ENCODE peak calls at places on chromosome 6, in nine cellular contexts. Q is foreskin fibroblast; M is H1; W is MCF 10A; V is CD4-positive, alpha-beta T cell; A is PC-3; X is AG04450; L is Calu3; U is MM.1S. D is an unnamed sample.

GRCh38 chr6:105594821-105595220 is 191.9 kb upstream of the PREP start:
- DNase-seq in Q (no peak), M (no peak), W (no peak), V (no peak), A (peak; percentile 53), X (no peak), L (no peak), U (no peak), D (no peak)

GRCh38 chr6:44072959-44073611 is 54.2 kb downstream of the MRPL14 start:
- DNase-seq in Q (peak; percentile 85), M (peak; percentile 84), W (peak; percentile 75), V (peak; percentile 60), A (peak; percentile 84), X (no peak), L (peak; percentile 89), U (peak; percentile 84), D (peak; percentile 97)

GRCh38 chr6:16688984-16689636 is 72.2 kb downstream of the ATXN1 start:
- DNase-seq in Q (peak; percentile 72), M (no peak), W (peak; percentile 85), V (no peak), A (peak; percentile 85), X (peak; percentile 63), L (no peak), U (no peak), D (no peak)

GRCh38 chr6:41428995-41429417 is 93.6 kb downstream of the NCR2 start:
- DNase-seq in Q (peak; percentile 7), M (no peak), W (no peak), V (no peak), A (peak; percentile 36), X (no peak), L (peak; percentile 17), U (no peak), D (no peak)

GRCh38 chr6:14120556-14120955 is 3.0 kb downstream of the CD83 start:
- DNase-seq in Q (no peak), M (no peak), W (no peak), V (no peak), A (no peak), X (no peak), L (no peak), U (no peak), D (no peak)

GRCh38 chr6:35736982-35737412 is at the start of gene ARMC12:
- DNase-seq in Q (no peak), M (no peak), W (no peak), V (no peak), A (no peak), X (no peak), L (no peak), U (no peak), D (no peak)

GRCh38 chr6:163066200-163066599 is 338.4 kb downstream of the PACRG start:
- DNase-seq in Q (no peak), M (no peak), W (no peak), V (no peak), A (no peak), X (no peak), L (no peak), U (no peak), D (no peak)

GRCh38 chr6:105111871-105112270 is 67.9 kb downstream of the POPDC3 start:
- DNase-seq in Q (no peak), M (no peak), W (no peak), V (no peak), A (no peak), X (no peak), L (no peak), U (no peak), D (no peak)

GRCh38 chr6:142728367-142728766 is 216.6 kb downstream of the HIVEP2 start:
- DNase-seq in Q (no peak), M (no peak), W (peak; percentile 31), V (no peak), A (no peak), X (no peak), L (peak; percentile 50), U (no peak), D (no peak)

GRCh38 chr6:168163096-168163731 is 84.2 kb upstream of the FRMD1 start:
- DNase-seq in Q (peak; percentile 65), M (no peak), W (no peak), V (no peak), A (no peak), X (no peak), L (no peak), U (no peak), D (no peak)

GRCh38 chr6:125192610-125192930 is 39.0 kb downstream of the TPD52L1 start:
- DNase-seq in Q (no peak), M (no peak), W (no peak), V (no peak), A (no peak), X (no peak), L (no peak), U (no peak), D (no peak)
- TF ChIP-seq CTCF in Q (no peak), M (no peak), W (no peak), V (peak; percentile 37), A (peak; percentile 29), X (no peak), L (peak; percentile 9), U (no peak), D (no peak)

GRCh38 chr6:101650402-101651100 is 257.0 kb downstream of the GRIK2 start:
- DNase-seq in Q (no peak), M (no peak), W (no peak), V (no peak), A (no peak), X (no peak), L (no peak), U (no peak), D (no peak)

GRCh38 chr6:101640131-101640530 is 246.6 kb downstream of the GRIK2 start:
- DNase-seq in Q (no peak), M (no peak), W (no peak), V (no peak), A (no peak), X (no peak), L (no peak), U (no peak), D (no peak)

DNA sequence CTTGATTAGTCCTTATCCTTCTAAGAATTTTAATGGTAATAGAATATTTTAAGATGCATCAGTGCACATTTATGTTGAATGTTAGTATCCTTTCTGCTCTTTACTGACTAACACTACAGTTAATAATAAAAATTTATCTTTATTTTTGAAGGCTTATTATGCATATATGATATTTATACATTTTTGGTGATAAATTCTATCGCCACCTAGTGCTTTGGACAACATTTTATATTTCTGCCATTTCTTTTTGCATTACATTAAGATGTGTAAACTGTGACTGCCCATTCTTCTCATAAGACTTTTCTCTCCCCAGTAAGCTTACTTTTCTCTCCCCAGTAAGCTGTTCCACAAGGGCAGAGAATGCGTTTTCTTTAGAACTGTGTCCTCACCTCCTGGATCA is 252.3 kb downstream of the GRIK2 start:
- DNase-seq in Q (no peak), M (no peak), W (no peak), V (no peak), A (no peak), X (no peak), L (no peak), U (no peak), D (no peak)
- TF ChIP-seq CTCF in Q (no peak), M (no peak), W (no peak), V (no peak), A (peak; percentile 30), X (peak; percentile 22), L (no peak), U (no peak), D (no peak)

DNA sequence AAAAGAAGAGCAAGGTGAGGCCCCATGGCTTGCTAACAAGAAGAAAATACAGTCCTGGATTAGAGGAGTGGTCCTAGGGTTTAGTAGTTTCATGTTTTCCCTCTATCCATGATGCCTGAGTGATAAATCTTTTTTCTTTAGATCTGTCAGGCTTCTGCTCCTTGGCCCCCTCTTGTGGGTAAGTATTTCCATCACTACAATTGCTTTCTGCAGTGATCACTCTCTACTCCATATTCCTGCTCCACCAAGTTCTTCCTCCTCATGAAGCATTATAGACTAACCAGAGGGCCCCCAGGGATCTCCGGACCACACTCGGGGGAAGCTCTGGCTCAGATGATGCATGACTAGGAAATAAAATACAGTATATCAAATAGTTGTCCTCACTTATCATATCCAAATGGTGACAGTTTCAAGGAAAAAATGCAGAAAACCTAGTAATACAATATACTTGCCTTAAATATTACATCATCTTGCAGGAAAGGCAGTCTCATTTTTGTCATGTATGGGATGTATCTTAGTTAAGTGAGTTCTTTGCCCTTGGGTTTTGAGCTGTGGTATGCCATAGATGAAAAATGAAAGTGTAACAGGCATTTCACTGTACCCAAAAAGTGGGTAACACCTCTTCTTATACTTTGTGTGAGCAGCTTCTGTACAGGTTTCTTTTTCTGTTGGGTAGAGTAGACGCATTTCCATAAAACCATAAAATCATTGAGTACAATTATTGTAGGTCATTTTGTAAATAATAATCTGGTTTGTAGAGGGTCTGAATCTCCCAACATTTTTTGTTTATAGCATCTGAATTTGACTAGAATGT is 200.9 kb upstream of the EYA4 start:
- DNase-seq in Q (no peak), M (no peak), W (peak; percentile 27), V (no peak), A (peak; percentile 55), X (no peak), L (peak; percentile 61), U (peak; percentile 38), D (no peak)
- TF ChIP-seq CTCF in Q (peak; percentile 35), M (no peak), W (peak; percentile 58), V (no peak), A (peak; percentile 72), X (peak; percentile 71), L (peak; percentile 57), U (peak; percentile 63), D (peak; percentile 42)

DNA sequence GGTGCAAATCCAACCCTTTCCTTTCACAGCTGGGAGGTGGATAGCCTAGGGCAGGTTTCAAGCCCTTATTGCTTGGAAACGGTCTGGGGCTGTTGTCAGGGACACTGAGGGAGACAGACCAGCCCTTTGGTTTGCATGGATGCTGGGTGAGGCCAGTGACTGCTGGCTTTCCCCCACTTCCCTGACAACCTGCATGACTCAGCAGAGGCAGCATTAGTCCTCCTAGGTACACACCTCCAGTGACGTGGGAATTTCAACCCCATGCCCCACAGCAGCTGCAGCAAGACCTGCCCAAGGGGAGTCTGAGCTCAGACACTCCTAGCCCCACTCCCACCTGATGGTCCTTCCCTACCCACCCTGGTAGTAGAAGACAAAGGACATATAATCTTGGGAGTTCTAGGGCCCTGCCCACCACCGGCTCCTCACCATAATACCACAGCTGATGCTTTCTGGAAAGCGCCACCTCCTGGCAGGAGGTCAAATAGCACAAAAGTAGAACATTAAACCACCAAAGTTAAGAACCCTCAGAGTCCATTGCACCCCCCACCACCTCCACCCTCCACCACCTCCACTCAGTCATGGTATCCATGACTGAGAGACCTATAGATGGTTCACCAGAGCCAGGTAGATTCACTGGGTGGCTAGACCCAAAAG is 797.8 kb upstream of the MAN1A1 start:
- DNase-seq in Q (no peak), M (no peak), W (no peak), V (no peak), A (peak; percentile 18), X (no peak), L (no peak), U (no peak), D (no peak)
- TF ChIP-seq CTCF in Q (no peak), M (no peak), W (peak; percentile 9), V (no peak), A (peak; percentile 53), X (no peak), L (no peak), U (peak; percentile 27), D (peak; percentile 44)

GRCh38 chr6:5492356-5492755 is 231.0 kb downstream of the FARS2 start:
- DNase-seq in Q (no peak), M (no peak), W (no peak), V (no peak), A (no peak), X (no peak), L (no peak), U (no peak), D (no peak)
- TF ChIP-seq CTCF in Q (no peak), M (no peak), W (no peak), V (no peak), A (no peak), X (no peak), L (no peak), U (no peak), D (no peak)

D was measured in GM13977.